ENCODE peak calls at places on chromosomes 7 and 10, in seven cellular contexts. E is SK-N-DZ; S is activated gamma-delta T cell; K is activated CD4-positive, CD25-positive, alpha-beta regulatory T cell treated with anti-CD3 and anti-CD28 coated beads, Interleukin-2, amount 50 U/mL, for 72 hours; W is anterior cingulate cortex; H is PC-9; M is GF-D8. A is an unnamed sample.

GRCh38 chr10:132162021-132162531 is 24.7 kb upstream of the DPYSL4 start:
- DNase-seq in H (no peak), W (no peak), E (no peak), K (no peak), M (no peak), S (no peak), A (no peak)

GRCh38 chr7:27247000-27247399 is 4.4 kb downstream of the EVX1 start:
- DNase-seq in M (no peak), H (no peak), S (no peak), K (no peak), E (no peak), W (no peak), A (no peak)

GRCh38 chr10:122113161-122113944 is 124.4 kb downstream of the TACC2 start:
- DNase-seq in M (peak), S (no peak), E (peak), H (peak), W (no peak), K (no peak), A (peak)

GRCh38 chr7:83689855-83690254 is 40.9 kb upstream of the SEMA3E start:
- DNase-seq in M (no peak), H (no peak), K (no peak), W (no peak), S (no peak), E (no peak), A (no peak)

GRCh38 chr7:82674319-82674718 is 230.7 kb upstream of the CACNA2D1 start:
- DNase-seq in E (no peak), H (no peak), K (no peak), W (no peak), M (no peak), S (no peak), A (no peak)

GRCh38 chr10:122301055-122301810 is 30.1 kb downstream of the BTBD16 start:
- DNase-seq in W (no peak), H (peak), M (no peak), S (no peak), E (no peak), K (no peak), A (no peak)

GRCh38 chr7:154906736-154907355 is 96.1 kb downstream of the PAXIP1 start:
- DNase-seq in W (no peak), E (no peak), M (no peak), H (no peak), K (no peak), S (no peak), A (no peak)

GRCh38 chr7:157875230-157876179 is 538.7 kb downstream of the DNAJB6 start:
- DNase-seq in S (no peak), H (peak), W (no peak), M (peak), K (peak), E (peak), A (peak)

GRCh38 chr7:87216701-87217508 is 2.6 kb downstream of the TMEM243 start:
- DNase-seq in M (peak), E (no peak), W (no peak), H (no peak), K (no peak), S (no peak), A (no peak)

GRCh38 chr7:45697576-45698136 is 123.5 kb downstream of the ADCY1 start:
- DNase-seq in K (peak), W (no peak), E (no peak), S (no peak), M (no peak), H (no peak), A (no peak)

GRCh38 chr7:140675726-140676125 is 3.0 kb downstream of the ADCK2 start:
- DNase-seq in H (no peak), E (no peak), W (no peak), K (no peak), M (no peak), S (no peak), A (no peak)

GRCh38 chr7:124369310-124369709 is 336.4 kb upstream of the TMEM229A start:
- DNase-seq in E (no peak), S (no peak), H (no peak), M (no peak), K (no peak), W (no peak), A (no peak)

GRCh38 chr10:51073461-51074237 is 638 bp upstream of the PRKG1 start:
- DNase-seq in E (no peak), H (peak), W (peak), S (no peak), M (no peak), K (no peak), A (no peak)

GRCh38 chr10:133528296-133528844 is 1.2 kb downstream of the CYP2E1 start:
- DNase-seq in S (no peak), H (no peak), W (no peak), K (no peak), E (peak), M (no peak), A (no peak)

GRCh38 chr10:62380002-62380401 is 5.8 kb downstream of the ZNF365 start:
- DNase-seq in K (no peak), E (no peak), S (no peak), H (peak), M (no peak), W (no peak), A (peak)

GRCh38 chr7:30635798-30636197 is 41.1 kb downstream of the GARS1 start:
- DNase-seq in H (no peak), S (no peak), E (no peak), W (no peak), K (no peak), M (no peak), A (no peak)

GRCh38 chr7:117872565-117873055 is 631 bp downstream of the CTTNBP2 start:
- DNase-seq in E (no peak), W (peak), S (no peak), H (no peak), M (no peak), K (no peak), A (peak)

GRCh38 chr7:25858562-25859411 is 293.2 kb upstream of the NFE2L3 start:
- DNase-seq in E (peak), H (no peak), K (no peak), M (no peak), W (no peak), S (no peak), A (no peak)

GRCh38 chr7:127035203-127035849 is 217.4 kb downstream of the GRM8 start:
- DNase-seq in H (no peak), M (no peak), S (no peak), K (no peak), W (no peak), E (no peak), A (no peak)